ENCODE peak calls at places on chromosomes 13 and 19, in six cellular contexts. M is cardiac fibroblast; T is HuH-7.5; U is HT-29; X is stimulated activated CD4-positive, alpha-beta T cell treated with anti-CD3 and anti-CD28 coated beads, Interleukin-4, amount 100 ng/mL, for 4 hours; A is NAMALWA. W is an unnamed sample.
A peak's percentile ranks its signal among the peaks of the same experiment; 100 is the strongest.

GRCh38 chr13:66835040-66835628 is 395.0 kb downstream of the PCDH9 start:
- DNase-seq in A (no peak), M (peak; percentile 60), U (peak; percentile 11), T (peak; percentile 51), X (no peak), W (no peak)

GRCh38 chr13:79482271-79482970 is 1.5 kb downstream of the NDFIP2 start:
- DNase-seq in A (no peak), U (peak; percentile 38), X (no peak), T (no peak), M (no peak), W (no peak)

GRCh38 chr13:74423434-74423833 is 289.2 kb upstream of the KLF12 start:
- DNase-seq in X (no peak), M (no peak), T (no peak), U (no peak), A (no peak), W (no peak)

GRCh38 chr19:41616785-41617621 is 9.9 kb downstream of the CEACAM4 start:
- DNase-seq in X (no peak), U (peak; percentile 73), M (peak; percentile 18), A (peak; percentile 40), T (peak; percentile 29), W (peak; percentile 25)

GRCh38 chr19:49767380-49767779 is 579 bp downstream of the AP2A1 start:
- DNase-seq in X (no peak), M (no peak), U (no peak), A (no peak), T (no peak), W (no peak)

GRCh38 chr13:93079294-93079693 is 147.3 kb upstream of the GPC6 start:
- DNase-seq in M (peak; percentile 43), A (no peak), X (no peak), U (no peak), T (no peak), W (no peak)

GRCh38 chr13:113777311-113778260 is 18.6 kb downstream of the TMEM255B start:
- DNase-seq in A (no peak), M (no peak), U (no peak), T (no peak), X (no peak), W (peak; percentile 72)

GRCh38 chr13:34357435-34358232 is 539.7 kb downstream of the RFC3 start:
- DNase-seq in U (peak; percentile 71), A (no peak), M (peak; percentile 85), T (no peak), X (no peak), W (no peak)

GRCh38 chr19:55436847-55437246 is 6.3 kb downstream of the SHISA7 start:
- DNase-seq in M (no peak), X (no peak), A (no peak), T (no peak), U (no peak), W (no peak)

GRCh38 chr13:93243375-93244063 is 16.9 kb downstream of the GPC6 start:
- DNase-seq in T (no peak), A (no peak), X (no peak), M (no peak), U (no peak), W (no peak)

GRCh38 chr19:38737297-38737865 is 6.9 kb downstream of the CAPN12 start:
- DNase-seq in X (no peak), M (no peak), T (no peak), A (no peak), U (no peak), W (no peak)

GRCh38 chr13:29693297-29693945 is 97.9 kb upstream of the SLC7A1 start:
- DNase-seq in M (no peak), T (no peak), A (no peak), X (no peak), U (peak; percentile 65), W (peak; percentile 90)

GRCh38 chr13:40583738-40584137 is 82.7 kb downstream of the FOXO1 start:
- DNase-seq in X (no peak), U (no peak), M (no peak), A (no peak), T (no peak), W (no peak)

GRCh38 chr13:52141299-52141698 is 12.4 kb upstream of the NEK5 start:
- DNase-seq in A (no peak), M (no peak), X (no peak), U (peak; percentile 16), T (no peak), W (no peak)

GRCh38 chr13:80850771-80851170 is 509.8 kb upstream of the SPRY2 start:
- DNase-seq in T (no peak), U (no peak), M (no peak), X (no peak), A (no peak), W (no peak)

GRCh38 chr19:16541526-16542044 is 652 bp downstream of the CHERP start:
- DNase-seq in U (peak; percentile 17), A (peak; percentile 51), M (peak; percentile 19), T (no peak), X (no peak), W (peak; percentile 32)

GRCh38 chr19:42028304-42029216 is 34.5 kb upstream of the ATP1A3 start:
- DNase-seq in A (peak; percentile 25), U (peak; percentile 39), X (no peak), M (no peak), T (no peak), W (no peak)

GRCh38 chr19:281992-282391 is 9.2 kb downstream of the PLPP2 start:
- DNase-seq in T (no peak), A (no peak), X (no peak), M (no peak), U (no peak), W (no peak)

GRCh38 chr13:75365724-75366173 is 116.2 kb downstream of the TBC1D4 start:
- DNase-seq in A (peak; percentile 28), X (peak; percentile 19), U (no peak), T (no peak), M (peak; percentile 96), W (no peak)

GRCh38 chr13:107421951-107422350 is 793.4 kb downstream of the LIG4 start:
- DNase-seq in M (peak; percentile 6), T (no peak), X (no peak), U (no peak), A (no peak), W (no peak)

GRCh38 chr19:1026189-1027019 is at the start of gene CNN2:
- DNase-seq in U (peak; percentile 80), T (peak; percentile 94), M (peak; percentile 79), X (peak; percentile 55), A (peak; percentile 59), W (peak; percentile 81)

GRCh38 chr19:13579388-13580060 is 73.2 kb upstream of the CACNA1A start:
- DNase-seq in U (no peak), T (no peak), M (peak; percentile 72), A (no peak), X (no peak), W (no peak)

GRCh38 chr19:10808937-10809655 is 26.9 kb downstream of the TMED1 start:
- DNase-seq in X (peak; percentile 11), U (no peak), A (no peak), M (peak; percentile 44), T (no peak), W (no peak)

GRCh38 chr13:74562381-74562780 is 428.2 kb upstream of the KLF12 start:
- DNase-seq in A (no peak), X (no peak), M (peak; percentile 36), T (no peak), U (no peak), W (no peak)

GRCh38 chr19:42396248-42396541 is 6.1 kb upstream of the CNFN start:
- DNase-seq in T (no peak), X (no peak), M (no peak), A (peak; percentile 37), U (no peak), W (peak; percentile 29)

GRCh38 chr13:101341464-101341863 is 74.8 kb downstream of the NALCN start:
- DNase-seq in X (no peak), T (no peak), A (no peak), M (peak; percentile 29), U (no peak), W (no peak)

GRCh38 chr13:113623491-113624234 is 34.3 kb downstream of the ATP4B start:
- DNase-seq in T (no peak), M (peak; percentile 15), A (peak; percentile 22), X (no peak), U (no peak), W (no peak)

GRCh38 chr19:19628499-19629134 is 597 bp upstream of the LPAR2 start:
- DNase-seq in M (no peak), U (peak; percentile 64), T (no peak), X (peak; percentile 58), A (no peak), W (no peak)

W was measured in RPMI8226.